ENCODE peak calls at places on chromosome 14, in eight cellular contexts. One of them, this sample, is unnamed.

GRCh38 chr14:89615421-89615820 is 198.4 kb upstream of the FOXN3 start:
- DNase-seq in CD8-positive, alpha-beta T cell: no peak
- DNase-seq in psoas muscle: no peak
- DNase-seq in CD4-positive, CD25-positive, alpha-beta regulatory T cell: no peak
- DNase-seq in breast epithelium: no peak
- DNase-seq in A549: no peak
- DNase-seq in HL-60: no peak
- DNase-seq in body of pancreas: no peak
- DNase-seq in this sample: no peak

GRCh38 chr14:76502638-76503037 is 126.7 kb downstream of the ESRRB start:
- DNase-seq in CD8-positive, alpha-beta T cell: no peak
- DNase-seq in psoas muscle: no peak
- DNase-seq in CD4-positive, CD25-positive, alpha-beta regulatory T cell: no peak
- DNase-seq in breast epithelium: no peak
- DNase-seq in A549: no peak
- DNase-seq in HL-60: no peak
- DNase-seq in body of pancreas: no peak
- DNase-seq in this sample: no peak

GRCh38 chr14:96090441-96091148 is 51.4 kb downstream of the C14orf132 start:
- DNase-seq in CD8-positive, alpha-beta T cell: no peak
- DNase-seq in psoas muscle: peak
- DNase-seq in CD4-positive, CD25-positive, alpha-beta regulatory T cell: no peak
- DNase-seq in breast epithelium: peak
- DNase-seq in A549: no peak
- DNase-seq in HL-60: no peak
- DNase-seq in body of pancreas: peak
- DNase-seq in this sample: peak

GRCh38 chr14:71588028-71588427 is 344.2 kb upstream of the RGS6 start:
- DNase-seq in CD8-positive, alpha-beta T cell: no peak
- DNase-seq in psoas muscle: no peak
- DNase-seq in CD4-positive, CD25-positive, alpha-beta regulatory T cell: no peak
- DNase-seq in breast epithelium: no peak
- DNase-seq in A549: no peak
- DNase-seq in HL-60: no peak
- DNase-seq in body of pancreas: no peak
- DNase-seq in this sample: no peak

GRCh38 chr14:71754422-71755095 is 177.7 kb upstream of the RGS6 start:
- DNase-seq in CD8-positive, alpha-beta T cell: no peak
- DNase-seq in psoas muscle: no peak
- DNase-seq in CD4-positive, CD25-positive, alpha-beta regulatory T cell: no peak
- DNase-seq in breast epithelium: no peak
- DNase-seq in A549: no peak
- DNase-seq in HL-60: no peak
- DNase-seq in body of pancreas: no peak
- DNase-seq in this sample: no peak

GRCh38 chr14:92122351-92122677 is 545 bp downstream of the CPSF2 start:
- DNase-seq in CD8-positive, alpha-beta T cell: no peak
- DNase-seq in psoas muscle: no peak
- DNase-seq in CD4-positive, CD25-positive, alpha-beta regulatory T cell: no peak
- DNase-seq in breast epithelium: no peak
- DNase-seq in A549: peak
- DNase-seq in HL-60: no peak
- DNase-seq in body of pancreas: no peak
- DNase-seq in this sample: no peak

GRCh38 chr14:31930493-31931225 is 146.4 kb upstream of the ARHGAP5 start:
- DNase-seq in CD8-positive, alpha-beta T cell: no peak
- DNase-seq in psoas muscle: no peak
- DNase-seq in CD4-positive, CD25-positive, alpha-beta regulatory T cell: no peak
- DNase-seq in breast epithelium: no peak
- DNase-seq in A549: peak
- DNase-seq in HL-60: no peak
- DNase-seq in body of pancreas: no peak
- DNase-seq in this sample: no peak

GRCh38 chr14:96754162-96754844 is 42.9 kb upstream of the VRK1 start:
- DNase-seq in CD8-positive, alpha-beta T cell: no peak
- DNase-seq in psoas muscle: no peak
- DNase-seq in CD4-positive, CD25-positive, alpha-beta regulatory T cell: no peak
- DNase-seq in breast epithelium: no peak
- DNase-seq in A549: peak
- DNase-seq in HL-60: no peak
- DNase-seq in body of pancreas: no peak
- DNase-seq in this sample: no peak

GRCh38 chr14:73802431-73803188 is 49.0 kb upstream of the PTGR2 start:
- DNase-seq in CD8-positive, alpha-beta T cell: no peak
- DNase-seq in psoas muscle: no peak
- DNase-seq in CD4-positive, CD25-positive, alpha-beta regulatory T cell: no peak
- DNase-seq in breast epithelium: no peak
- DNase-seq in A549: peak
- DNase-seq in HL-60: no peak
- DNase-seq in body of pancreas: no peak
- DNase-seq in this sample: no peak

GRCh38 chr14:100213587-100213955 is 25.4 kb upstream of the YY1 start:
- DNase-seq in CD8-positive, alpha-beta T cell: no peak
- DNase-seq in psoas muscle: no peak
- DNase-seq in CD4-positive, CD25-positive, alpha-beta regulatory T cell: no peak
- DNase-seq in breast epithelium: no peak
- DNase-seq in A549: no peak
- DNase-seq in HL-60: no peak
- DNase-seq in body of pancreas: no peak
- DNase-seq in this sample: no peak

GRCh38 chr14:75188520-75189267 is 12.3 kb upstream of the TMED10 start:
- DNase-seq in CD8-positive, alpha-beta T cell: no peak
- DNase-seq in psoas muscle: no peak
- DNase-seq in CD4-positive, CD25-positive, alpha-beta regulatory T cell: no peak
- DNase-seq in breast epithelium: no peak
- DNase-seq in A549: no peak
- DNase-seq in HL-60: peak
- DNase-seq in body of pancreas: no peak
- DNase-seq in this sample: no peak

GRCh38 chr14:54564071-54564798 is 2.7 kb upstream of the SAMD4A start:
- DNase-seq in CD8-positive, alpha-beta T cell: no peak
- DNase-seq in psoas muscle: no peak
- DNase-seq in CD4-positive, CD25-positive, alpha-beta regulatory T cell: peak
- DNase-seq in breast epithelium: no peak
- DNase-seq in A549: peak
- DNase-seq in HL-60: no peak
- DNase-seq in body of pancreas: no peak
- DNase-seq in this sample: no peak

GRCh38 chr14:55366271-55366670 is 45.4 kb downstream of the ATG14 start:
- DNase-seq in CD8-positive, alpha-beta T cell: no peak
- DNase-seq in psoas muscle: no peak
- DNase-seq in CD4-positive, CD25-positive, alpha-beta regulatory T cell: no peak
- DNase-seq in breast epithelium: no peak
- DNase-seq in A549: no peak
- DNase-seq in HL-60: no peak
- DNase-seq in body of pancreas: no peak
- DNase-seq in this sample: no peak

GRCh38 chr14:45089813-45090212 is 5.9 kb downstream of the PRPF39 start:
- DNase-seq in CD8-positive, alpha-beta T cell: no peak
- DNase-seq in psoas muscle: no peak
- DNase-seq in CD4-positive, CD25-positive, alpha-beta regulatory T cell: no peak
- DNase-seq in breast epithelium: no peak
- DNase-seq in A549: no peak
- DNase-seq in HL-60: no peak
- DNase-seq in body of pancreas: no peak
- DNase-seq in this sample: no peak

GRCh38 chr14:64755661-64756265 is 51.5 kb downstream of the PLEKHG3 start:
- DNase-seq in CD8-positive, alpha-beta T cell: peak
- DNase-seq in psoas muscle: no peak
- DNase-seq in CD4-positive, CD25-positive, alpha-beta regulatory T cell: peak
- DNase-seq in breast epithelium: no peak
- DNase-seq in A549: no peak
- DNase-seq in HL-60: peak
- DNase-seq in body of pancreas: no peak
- DNase-seq in this sample: no peak

GRCh38 chr14:54098536-54098935 is 141.9 kb upstream of the BMP4 start:
- DNase-seq in CD8-positive, alpha-beta T cell: no peak
- DNase-seq in psoas muscle: no peak
- DNase-seq in CD4-positive, CD25-positive, alpha-beta regulatory T cell: no peak
- DNase-seq in breast epithelium: no peak
- DNase-seq in A549: no peak
- DNase-seq in HL-60: no peak
- DNase-seq in body of pancreas: no peak
- DNase-seq in this sample: no peak

GRCh38 chr14:70934502-70935134 is 27.4 kb downstream of the PCNX1 start:
- DNase-seq in CD8-positive, alpha-beta T cell: no peak
- DNase-seq in psoas muscle: no peak
- DNase-seq in CD4-positive, CD25-positive, alpha-beta regulatory T cell: peak
- DNase-seq in breast epithelium: no peak
- DNase-seq in A549: no peak
- DNase-seq in HL-60: no peak
- DNase-seq in body of pancreas: no peak
- DNase-seq in this sample: no peak

GRCh38 chr14:49659526-49660455 is 24.7 kb upstream of the DNAAF2 start:
- DNase-seq in CD8-positive, alpha-beta T cell: no peak
- DNase-seq in psoas muscle: no peak
- DNase-seq in CD4-positive, CD25-positive, alpha-beta regulatory T cell: no peak
- DNase-seq in breast epithelium: no peak
- DNase-seq in A549: peak
- DNase-seq in HL-60: no peak
- DNase-seq in body of pancreas: no peak
- DNase-seq in this sample: no peak

GRCh38 chr14:59184396-59184795 is 4.1 kb upstream of the DAAM1 start:
- DNase-seq in CD8-positive, alpha-beta T cell: no peak
- DNase-seq in psoas muscle: no peak
- DNase-seq in CD4-positive, CD25-positive, alpha-beta regulatory T cell: no peak
- DNase-seq in breast epithelium: no peak
- DNase-seq in A549: no peak
- DNase-seq in HL-60: no peak
- DNase-seq in body of pancreas: no peak
- DNase-seq in this sample: no peak

GRCh38 chr14:71166434-71166833 is 259.2 kb downstream of the PCNX1 start:
- DNase-seq in CD8-positive, alpha-beta T cell: no peak
- DNase-seq in psoas muscle: no peak
- DNase-seq in CD4-positive, CD25-positive, alpha-beta regulatory T cell: no peak
- DNase-seq in breast epithelium: no peak
- DNase-seq in A549: peak
- DNase-seq in HL-60: no peak
- DNase-seq in body of pancreas: peak
- DNase-seq in this sample: no peak

GRCh38 chr14:99884834-99885648 is 91.8 kb downstream of the EML1 start:
- DNase-seq in CD8-positive, alpha-beta T cell: no peak
- DNase-seq in psoas muscle: no peak
- DNase-seq in CD4-positive, CD25-positive, alpha-beta regulatory T cell: peak
- DNase-seq in breast epithelium: no peak
- DNase-seq in A549: peak
- DNase-seq in HL-60: peak
- DNase-seq in body of pancreas: peak
- DNase-seq in this sample: peak

GRCh38 chr14:56650977-56651376 is 71.4 kb downstream of the TMEM260 start:
- DNase-seq in CD8-positive, alpha-beta T cell: no peak
- DNase-seq in psoas muscle: no peak
- DNase-seq in CD4-positive, CD25-positive, alpha-beta regulatory T cell: no peak
- DNase-seq in breast epithelium: no peak
- DNase-seq in A549: no peak
- DNase-seq in HL-60: no peak
- DNase-seq in body of pancreas: no peak
- DNase-seq in this sample: no peak

GRCh38 chr14:58912799-58913432 is 275.2 kb downstream of the DACT1 start:
- DNase-seq in CD8-positive, alpha-beta T cell: no peak
- DNase-seq in psoas muscle: no peak
- DNase-seq in CD4-positive, CD25-positive, alpha-beta regulatory T cell: no peak
- DNase-seq in breast epithelium: no peak
- DNase-seq in A549: peak
- DNase-seq in HL-60: no peak
- DNase-seq in body of pancreas: no peak
- DNase-seq in this sample: no peak

GRCh38 chr14:61183486-61183885 is 97.7 kb downstream of the TMEM30B start:
- DNase-seq in CD8-positive, alpha-beta T cell: no peak
- DNase-seq in psoas muscle: no peak
- DNase-seq in CD4-positive, CD25-positive, alpha-beta regulatory T cell: no peak
- DNase-seq in breast epithelium: no peak
- DNase-seq in A549: no peak
- DNase-seq in HL-60: no peak
- DNase-seq in body of pancreas: no peak
- DNase-seq in this sample: no peak
- H3K4me3 ChIP-seq in CD8-positive, alpha-beta T cell: no peak
- H3K4me3 ChIP-seq in psoas muscle: no peak
- H3K4me3 ChIP-seq in CD4-positive, CD25-positive, alpha-beta regulatory T cell: no peak
- H3K4me3 ChIP-seq in breast epithelium: no peak
- H3K4me3 ChIP-seq in A549: no peak
- H3K4me3 ChIP-seq in HL-60: no peak
- H3K4me3 ChIP-seq in body of pancreas: no peak
- H3K4me3 ChIP-seq in this sample: no peak

GRCh38 chr14:93548102-93548843 is 117.5 kb downstream of the UNC79 start:
- DNase-seq in CD8-positive, alpha-beta T cell: no peak
- DNase-seq in psoas muscle: no peak
- DNase-seq in CD4-positive, CD25-positive, alpha-beta regulatory T cell: no peak
- DNase-seq in breast epithelium: no peak
- DNase-seq in A549: no peak
- DNase-seq in HL-60: no peak
- DNase-seq in body of pancreas: no peak
- DNase-seq in this sample: no peak
- H3K27ac ChIP-seq in CD8-positive, alpha-beta T cell: no peak
- H3K27ac ChIP-seq in psoas muscle: no peak
- H3K27ac ChIP-seq in CD4-positive, CD25-positive, alpha-beta regulatory T cell: no peak
- H3K27ac ChIP-seq in breast epithelium: no peak
- H3K27ac ChIP-seq in A549: no peak
- H3K27ac ChIP-seq in HL-60: no peak
- H3K27ac ChIP-seq in body of pancreas: peak
- H3K27ac ChIP-seq in this sample: no peak

DNA sequence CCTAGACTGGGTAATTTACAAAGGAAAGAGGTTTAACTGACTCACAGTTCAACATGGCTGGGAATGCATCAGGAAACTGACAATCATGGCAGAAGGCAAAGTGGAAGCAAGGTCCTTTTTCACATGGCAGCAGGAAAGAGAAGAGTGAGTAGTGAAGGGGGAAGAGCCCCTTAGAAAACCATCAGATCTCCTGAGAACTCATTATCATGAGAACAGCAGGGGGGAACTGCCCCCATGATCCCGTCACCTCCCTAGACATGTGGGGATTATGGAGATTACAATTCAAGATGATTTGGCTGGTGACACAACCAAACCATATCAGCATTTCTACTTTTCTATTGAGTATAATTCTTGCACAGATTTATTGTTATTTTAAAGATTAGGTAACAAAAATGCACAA is 822.1 kb upstream of the FLRT2 start:
- DNase-seq in CD8-positive, alpha-beta T cell: no peak
- DNase-seq in psoas muscle: no peak
- DNase-seq in CD4-positive, CD25-positive, alpha-beta regulatory T cell: no peak
- DNase-seq in breast epithelium: no peak
- DNase-seq in A549: no peak
- DNase-seq in HL-60: no peak
- DNase-seq in body of pancreas: no peak
- DNase-seq in this sample: no peak
- H3K4me3 ChIP-seq in CD8-positive, alpha-beta T cell: no peak
- H3K4me3 ChIP-seq in psoas muscle: no peak
- H3K4me3 ChIP-seq in CD4-positive, CD25-positive, alpha-beta regulatory T cell: no peak
- H3K4me3 ChIP-seq in breast epithelium: no peak
- H3K4me3 ChIP-seq in A549: no peak
- H3K4me3 ChIP-seq in HL-60: no peak
- H3K4me3 ChIP-seq in body of pancreas: no peak
- H3K4me3 ChIP-seq in this sample: no peak

DNA sequence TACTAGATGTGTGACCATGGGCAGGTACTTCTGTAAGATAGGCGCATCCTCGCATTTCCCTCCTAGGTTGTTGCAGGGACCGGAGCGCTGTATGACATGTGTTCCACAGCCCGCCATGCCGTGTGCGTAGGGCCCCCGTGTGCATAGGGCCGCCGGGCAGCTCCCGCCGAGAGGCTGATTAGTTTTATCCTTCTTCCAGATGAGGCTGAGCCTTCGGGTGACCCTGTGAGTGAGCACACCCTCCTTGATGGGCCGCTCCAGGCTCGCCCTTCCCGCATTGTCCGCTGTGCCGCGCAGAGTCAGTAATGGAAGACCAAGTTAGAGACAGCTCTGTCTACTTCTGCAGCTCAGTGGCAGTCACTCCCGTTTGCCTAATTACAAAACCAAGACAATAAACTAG is 72.9 kb upstream of the DYNC1H1 start:
- DNase-seq in CD8-positive, alpha-beta T cell: no peak
- DNase-seq in psoas muscle: no peak
- DNase-seq in CD4-positive, CD25-positive, alpha-beta regulatory T cell: no peak
- DNase-seq in breast epithelium: no peak
- DNase-seq in A549: no peak
- DNase-seq in HL-60: no peak
- DNase-seq in body of pancreas: no peak
- DNase-seq in this sample: no peak
- H3K27ac ChIP-seq in CD8-positive, alpha-beta T cell: no peak
- H3K27ac ChIP-seq in psoas muscle: no peak
- H3K27ac ChIP-seq in CD4-positive, CD25-positive, alpha-beta regulatory T cell: no peak
- H3K27ac ChIP-seq in breast epithelium: no peak
- H3K27ac ChIP-seq in A549: no peak
- H3K27ac ChIP-seq in HL-60: no peak
- H3K27ac ChIP-seq in body of pancreas: no peak
- H3K27ac ChIP-seq in this sample: no peak